ENCODE peak calls at places on chromosomes 13 and 19, in ten cellular contexts. A is IMR-90, P is neural crest cell, B is cardiac muscle cell, I is GM13977, G is cardiac fibroblast, Q is AG10803, H is fibroblast of mammary gland, J is endodermal cell, F is transverse colon. L is an unnamed sample.

GRCh38 chr13:108328848-108329247 is 59.3 kb downstream of the TNFSF13B start:
- DNase-seq in A (no peak), P (no peak), B (no peak), I (no peak), G (no peak), Q (no peak), H (no peak), J (no peak), F (no peak), L (no peak)

GRCh38 chr13:69545500-69546025 is 562.1 kb upstream of the ATXN8OS start:
- DNase-seq in A (no peak), P (no peak), B (no peak), I (no peak), G (no peak), Q (no peak), H (no peak), J (no peak), F (no peak), L (no peak)

GRCh38 chr19:2923510-2923909 is 21.3 kb downstream of the ZNF77 start:
- DNase-seq in A (peak), P (no peak), B (peak), I (no peak), G (peak), Q (peak), H (peak), J (no peak), F (no peak), L (no peak)

GRCh38 chr19:14127929-14128509 is 8.4 kb downstream of the ASF1B start:
- DNase-seq in A (no peak), P (no peak), B (peak), I (no peak), G (no peak), Q (peak), H (no peak), J (no peak), F (no peak), L (no peak)

GRCh38 chr19:6868341-6868740 is 19.0 kb upstream of the ADGRE1 start:
- DNase-seq in A (no peak), P (no peak), B (peak), I (no peak), G (no peak), Q (no peak), H (no peak), J (no peak), F (no peak), L (no peak)

GRCh38 chr13:43933378-43933777 is 53.7 kb downstream of the LACC1 start:
- DNase-seq in A (no peak), P (no peak), B (no peak), I (peak), G (no peak), Q (no peak), H (no peak), J (no peak), F (no peak), L (no peak)

GRCh38 chr19:15448778-15449619 is 757 bp downstream of the WIZ start:
- DNase-seq in A (no peak), P (no peak), B (peak), I (peak), G (no peak), Q (no peak), H (no peak), J (peak), F (no peak), L (no peak)

GRCh38 chr13:99981115-99982020 is at the start of gene ZIC2:
- DNase-seq in A (no peak), P (no peak), B (peak), I (peak), G (no peak), Q (no peak), H (peak), J (peak), F (no peak), L (peak)

GRCh38 chr19:48964205-48965032 is 690 bp upstream of the FTL start:
- DNase-seq in A (peak), P (peak), B (peak), I (no peak), G (peak), Q (peak), H (peak), J (no peak), F (peak), L (no peak)

GRCh38 chr13:64527561-64527960 is 2702.6 kb downstream of the PCDH9 start:
- DNase-seq in A (no peak), P (no peak), B (no peak), I (no peak), G (no peak), Q (no peak), H (no peak), J (no peak), F (no peak), L (no peak)

GRCh38 chr19:13478576-13478975 is 27.7 kb downstream of the CACNA1A start:
- DNase-seq in A (no peak), P (no peak), B (no peak), I (no peak), G (no peak), Q (no peak), H (no peak), J (no peak), F (no peak), L (no peak)

GRCh38 chr13:26075498-26075897 is 23.7 kb upstream of the SHISA2 start:
- DNase-seq in A (no peak), P (no peak), B (no peak), I (no peak), G (no peak), Q (no peak), H (no peak), J (no peak), F (no peak), L (no peak)

GRCh38 chr13:111388851-111389500 is 68.5 kb downstream of the TEX29 start:
- DNase-seq in A (no peak), P (no peak), B (no peak), I (no peak), G (no peak), Q (no peak), H (no peak), J (peak), F (no peak), L (no peak)

GRCh38 chr13:74047925-74048324 is 86.3 kb downstream of the KLF12 start:
- DNase-seq in A (no peak), P (no peak), B (no peak), I (no peak), G (peak), Q (peak), H (no peak), J (no peak), F (peak), L (no peak)

GRCh38 chr13:110533771-110534670 is 27.5 kb downstream of the RAB20 start:
- DNase-seq in A (no peak), P (no peak), B (no peak), I (no peak), G (no peak), Q (no peak), H (no peak), J (no peak), F (no peak), L (no peak)

GRCh38 chr13:65926750-65927171 is 1303.4 kb downstream of the PCDH9 start:
- DNase-seq in A (no peak), P (no peak), B (peak), I (no peak), G (no peak), Q (no peak), H (no peak), J (peak), F (peak), L (peak)

GRCh38 chr13:100848304-100848703 is 173.7 kb upstream of the TMTC4 start:
- DNase-seq in A (no peak), P (no peak), B (no peak), I (no peak), G (no peak), Q (no peak), H (no peak), J (peak), F (no peak), L (no peak)

GRCh38 chr13:24013189-24013588 is 115.9 kb upstream of the C1QTNF9B start:
- DNase-seq in A (no peak), P (no peak), B (no peak), I (no peak), G (no peak), Q (no peak), H (no peak), J (no peak), F (no peak), L (no peak)

GRCh38 chr13:40676007-40676406 is 9.6 kb upstream of the FOXO1 start:
- DNase-seq in A (no peak), P (no peak), B (no peak), I (no peak), G (no peak), Q (no peak), H (no peak), J (no peak), F (no peak), L (no peak)

GRCh38 chr13:44693156-44693826 is 117.2 kb upstream of the TSC22D1 start:
- DNase-seq in A (no peak), P (no peak), B (no peak), I (no peak), G (no peak), Q (no peak), H (no peak), J (no peak), F (no peak), L (no peak)

GRCh38 chr13:107803822-107804495 is 411.4 kb downstream of the LIG4 start:
- DNase-seq in A (no peak), P (no peak), B (no peak), I (no peak), G (no peak), Q (no peak), H (no peak), J (no peak), F (no peak), L (peak)

GRCh38 chr19:54316746-54317107 is 3.8 kb upstream of the LILRA5 start:
- DNase-seq in A (no peak), P (no peak), B (no peak), I (no peak), G (no peak), Q (no peak), H (no peak), J (peak), F (no peak), L (no peak)

GRCh38 chr13:55361141-55361540 is 1779.6 kb upstream of the PRR20A start:
- DNase-seq in A (no peak), P (no peak), B (no peak), I (no peak), G (no peak), Q (no peak), H (no peak), J (no peak), F (no peak), L (no peak)

GRCh38 chr19:18361646-18362045 is 21.2 kb downstream of the PGPEP1 start:
- DNase-seq in A (peak), P (no peak), B (no peak), I (no peak), G (no peak), Q (no peak), H (no peak), J (no peak), F (no peak), L (no peak)

GRCh38 chr13:74230984-74231443 is 96.8 kb upstream of the KLF12 start:
- DNase-seq in A (no peak), P (no peak), B (no peak), I (no peak), G (no peak), Q (no peak), H (no peak), J (no peak), F (no peak), L (no peak)

GRCh38 chr19:54096642-54097106 is 3.9 kb downstream of the OSCAR start:
- DNase-seq in A (peak), P (no peak), B (peak), I (no peak), G (peak), Q (peak), H (peak), J (peak), F (peak), L (no peak)

GRCh38 chr13:66461021-66461420 is 769.1 kb downstream of the PCDH9 start:
- DNase-seq in A (peak), P (no peak), B (peak), I (no peak), G (peak), Q (no peak), H (peak), J (no peak), F (no peak), L (no peak)

GRCh38 chr19:17294051-17294891 is 9.0 kb downstream of the ABHD8 start:
- DNase-seq in A (no peak), P (peak), B (no peak), I (peak), G (peak), Q (no peak), H (no peak), J (peak), F (peak), L (peak)

GRCh38 chr19:24071078-24071477 is 15.9 kb upstream of the ZNF254 start:
- DNase-seq in A (no peak), P (no peak), B (no peak), I (no peak), G (no peak), Q (no peak), H (no peak), J (no peak), F (no peak), L (no peak)

GRCh38 chr13:60612593-60612992 is 215.6 kb downstream of the TDRD3 start:
- DNase-seq in A (no peak), P (no peak), B (no peak), I (no peak), G (peak), Q (peak), H (no peak), J (no peak), F (no peak), L (no peak)

GRCh38 chr13:27744861-27745260 is 47.4 kb upstream of the GSX1 start:
- DNase-seq in A (no peak), P (peak), B (no peak), I (no peak), G (no peak), Q (no peak), H (no peak), J (peak), F (no peak), L (no peak)

GRCh38 chr13:95741584-95742563 is 64.9 kb downstream of the DNAJC3 start:
- DNase-seq in A (no peak), P (no peak), B (no peak), I (peak), G (no peak), Q (no peak), H (no peak), J (peak), F (no peak), L (no peak)

GRCh38 chr13:95749545-95749944 is 72.6 kb downstream of the DNAJC3 start:
- DNase-seq in A (no peak), P (no peak), B (no peak), I (no peak), G (no peak), Q (no peak), H (no peak), J (no peak), F (no peak), L (no peak)

GRCh38 chr13:95743192-95743591 is 66.3 kb downstream of the DNAJC3 start:
- DNase-seq in A (no peak), P (no peak), B (no peak), I (no peak), G (no peak), Q (no peak), H (no peak), J (no peak), F (no peak), L (no peak)

GRCh38 chr13:95745289-95745688 is 68.3 kb downstream of the DNAJC3 start:
- DNase-seq in A (no peak), P (no peak), B (no peak), I (no peak), G (no peak), Q (no peak), H (no peak), J (peak), F (no peak), L (no peak)

DNA sequence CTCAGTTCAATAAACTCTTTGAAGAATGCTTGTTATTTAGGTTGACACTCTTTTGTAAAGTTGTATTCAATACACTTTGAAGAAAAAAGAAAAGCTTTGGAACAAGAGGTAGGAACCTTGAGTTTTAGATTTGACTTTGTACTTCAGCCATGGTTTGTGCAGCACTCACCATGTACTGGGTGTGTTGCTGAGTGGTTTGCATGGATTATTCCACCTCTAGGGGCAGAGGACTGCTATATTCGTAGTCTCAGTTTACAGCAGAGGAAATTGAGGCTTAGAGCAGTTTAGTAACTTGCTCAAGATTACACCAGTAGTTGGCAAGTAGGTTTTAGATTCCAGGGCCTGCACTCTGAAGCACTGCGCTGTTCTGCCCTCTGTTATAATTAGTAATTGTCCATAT is 68.8 kb downstream of the DNAJC3 start:
- DNase-seq in A (no peak), P (no peak), B (peak), I (no peak), G (no peak), Q (no peak), H (peak), J (no peak), F (no peak), L (no peak)
- TF ChIP-seq CTCF in A (no peak), P (peak), B (peak), I (no peak), G (peak), Q (no peak), H (peak), J (peak), F (no peak), L (peak)

GRCh38 chr19:4691383-4691782 is 21.2 kb upstream of the MYDGF start:
- DNase-seq in A (no peak), P (no peak), B (no peak), I (no peak), G (no peak), Q (no peak), H (no peak), J (no peak), F (peak), L (no peak)

GRCh38 chr19:4692275-4693077 is 22.3 kb upstream of the MYDGF start:
- DNase-seq in A (no peak), P (no peak), B (no peak), I (no peak), G (no peak), Q (no peak), H (no peak), J (no peak), F (no peak), L (no peak)

GRCh38 chr19:4689403-4689802 is 19.3 kb upstream of the MYDGF start:
- DNase-seq in A (no peak), P (no peak), B (no peak), I (no peak), G (no peak), Q (no peak), H (no peak), J (no peak), F (no peak), L (no peak)

GRCh38 chr19:4688587-4688986 is 18.4 kb upstream of the MYDGF start:
- DNase-seq in A (no peak), P (no peak), B (no peak), I (no peak), G (no peak), Q (no peak), H (no peak), J (no peak), F (no peak), L (no peak)

GRCh38 chr19:4690362-4690761 is 20.2 kb upstream of the MYDGF start:
- DNase-seq in A (no peak), P (no peak), B (no peak), I (no peak), G (no peak), Q (no peak), H (no peak), J (no peak), F (no peak), L (no peak)
- TF ChIP-seq CTCF in A (no peak), P (no peak), B (no peak), I (no peak), G (no peak), Q (no peak), H (peak), J (no peak), F (no peak), L (no peak)

GRCh38 chr19:3986260-3987041 is 1.2 kb upstream of the EEF2 start:
- DNase-seq in A (peak), P (no peak), B (peak), I (peak), G (peak), Q (peak), H (peak), J (peak), F (peak), L (no peak)

GRCh38 chr19:3984908-3985642 is at the start of gene EEF2:
- DNase-seq in A (peak), P (peak), B (peak), I (peak), G (peak), Q (peak), H (peak), J (peak), F (peak), L (peak)

GRCh38 chr19:3990815-3991117 is 5.5 kb upstream of the EEF2 start:
- DNase-seq in A (no peak), P (no peak), B (no peak), I (no peak), G (no peak), Q (no peak), H (no peak), J (no peak), F (no peak), L (no peak)

GRCh38 chr19:3985643-3986259 is 488 bp upstream of the EEF2 start:
- DNase-seq in A (no peak), P (no peak), B (no peak), I (no peak), G (no peak), Q (no peak), H (no peak), J (peak), F (no peak), L (no peak)

DNA sequence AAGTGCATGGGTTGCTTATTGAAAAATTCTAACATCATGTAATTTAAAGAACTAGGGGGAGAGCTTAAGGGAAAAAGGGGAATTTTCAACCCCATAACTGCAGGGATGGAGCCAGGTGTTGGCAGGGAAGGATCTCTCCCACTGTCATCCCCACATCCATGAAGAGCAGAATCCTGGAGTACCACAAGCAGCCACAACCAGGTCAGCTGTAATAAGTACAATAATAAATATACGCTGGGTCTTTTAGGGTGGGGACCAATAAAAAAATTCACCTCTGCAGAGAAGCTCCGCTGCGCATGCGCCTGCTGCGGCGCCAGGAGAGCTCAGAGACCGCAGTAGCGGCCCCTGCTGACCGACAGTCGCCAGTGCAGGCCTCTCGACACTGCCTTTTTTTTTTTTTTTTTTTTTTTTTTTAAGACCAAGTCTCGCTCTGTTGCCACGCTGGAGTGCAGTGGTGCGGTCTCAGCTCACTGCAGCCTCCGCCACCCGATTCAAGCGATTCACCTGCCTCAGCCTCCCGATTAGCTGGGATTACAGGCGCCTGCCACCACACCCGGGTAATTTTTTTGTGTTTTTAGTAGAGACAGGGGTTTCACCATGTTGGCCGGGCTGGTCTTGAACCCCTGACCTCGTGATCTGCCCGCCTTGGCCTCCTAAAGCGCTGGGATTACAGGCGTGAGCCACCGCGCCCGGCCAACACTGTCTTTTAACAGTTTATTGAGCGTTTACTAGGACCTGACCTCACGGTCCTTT is 2.5 kb upstream of the EEF2 start:
- DNase-seq in A (peak), P (peak), B (peak), I (peak), G (peak), Q (peak), H (peak), J (peak), F (peak), L (peak)
- TF ChIP-seq CTCF in A (peak), P (peak), B (peak), I (peak), G (peak), Q (peak), H (peak), J (peak), F (peak), L (peak)

GRCh38 chr19:55909801-55910200 is 22.3 kb downstream of the NLRP13 start:
- DNase-seq in A (no peak), P (no peak), B (no peak), I (no peak), G (no peak), Q (no peak), H (no peak), J (no peak), F (no peak), L (no peak)

GRCh38 chr19:55912916-55913315 is 19.2 kb downstream of the NLRP13 start:
- DNase-seq in A (no peak), P (no peak), B (no peak), I (no peak), G (no peak), Q (no peak), H (no peak), J (no peak), F (no peak), L (no peak)

DNA sequence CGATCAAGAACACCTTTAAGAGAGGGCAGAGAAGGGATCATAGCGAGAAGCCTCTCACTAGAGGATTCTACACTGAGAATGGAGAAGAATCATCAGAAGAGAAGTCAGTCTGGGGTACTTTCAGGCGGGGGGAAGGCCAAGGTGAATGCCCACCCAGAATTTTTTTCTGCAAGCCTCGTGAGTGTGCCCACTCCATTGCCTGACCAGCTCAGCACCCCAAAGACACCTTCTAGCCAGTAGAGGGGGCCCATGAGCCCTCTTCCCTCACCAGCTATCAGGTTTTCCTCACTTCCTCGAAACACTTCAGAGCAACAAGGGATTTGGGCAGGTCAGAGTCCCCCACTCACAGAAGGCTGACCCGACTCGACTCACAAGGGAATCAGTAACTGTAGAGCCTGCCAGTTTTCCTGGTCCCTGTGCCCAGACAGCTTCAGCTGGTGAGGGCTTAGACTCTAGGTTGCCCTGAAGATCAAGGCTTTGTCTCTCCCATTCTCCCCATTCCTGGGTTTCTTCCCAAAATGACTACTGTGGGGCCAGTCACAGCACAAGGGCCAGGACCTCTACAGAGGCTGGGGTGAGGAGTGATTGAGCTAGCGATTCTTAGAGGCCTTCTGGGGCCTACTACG is 18.4 kb downstream of the NLRP13 start:
- DNase-seq in A (no peak), P (no peak), B (no peak), I (no peak), G (no peak), Q (no peak), H (no peak), J (peak), F (no peak), L (no peak)
- TF ChIP-seq CTCF in A (no peak), P (no peak), B (no peak), I (peak), G (peak), Q (no peak), H (no peak), J (peak), F (no peak), L (no peak)